ENCODE peak calls at places on chromosomes 1 and 21, in six cellular contexts. One of them, this sample, is unnamed.

GRCh38 chr1:86522230-86522629 is 24.6 kb upstream of the CLCA4 start:
- DNase-seq in progenitor cell of endocrine pancreas: no peak
- DNase-seq in sigmoid colon: no peak
- DNase-seq in H9: no peak
- DNase-seq in Calu3: no peak
- DNase-seq in colonic mucosa: no peak
- DNase-seq in this sample: no peak

GRCh38 chr1:46174448-46175231 is at the start of gene TSPAN1:
- DNase-seq in progenitor cell of endocrine pancreas: no peak
- DNase-seq in sigmoid colon: peak
- DNase-seq in H9: no peak
- DNase-seq in Calu3: no peak
- DNase-seq in colonic mucosa: peak
- DNase-seq in this sample: no peak

GRCh38 chr1:145891143-145891542 is 5.5 kb upstream of the ANKRD35 start:
- DNase-seq in progenitor cell of endocrine pancreas: no peak
- DNase-seq in sigmoid colon: no peak
- DNase-seq in H9: no peak
- DNase-seq in Calu3: peak
- DNase-seq in colonic mucosa: no peak
- DNase-seq in this sample: no peak

GRCh38 chr1:52691856-52692255 is 6.3 kb downstream of the COA7 start:
- DNase-seq in progenitor cell of endocrine pancreas: no peak
- DNase-seq in sigmoid colon: no peak
- DNase-seq in H9: no peak
- DNase-seq in Calu3: no peak
- DNase-seq in colonic mucosa: no peak
- DNase-seq in this sample: no peak

GRCh38 chr1:21261551-21262281 is 28.5 kb downstream of the ECE1 start:
- DNase-seq in progenitor cell of endocrine pancreas: no peak
- DNase-seq in sigmoid colon: peak
- DNase-seq in H9: peak
- DNase-seq in Calu3: peak
- DNase-seq in colonic mucosa: peak
- DNase-seq in this sample: no peak

GRCh38 chr1:67814121-67814772 is 19.0 kb downstream of the GNG12 start:
- DNase-seq in progenitor cell of endocrine pancreas: no peak
- DNase-seq in sigmoid colon: no peak
- DNase-seq in H9: no peak
- DNase-seq in Calu3: no peak
- DNase-seq in colonic mucosa: no peak
- DNase-seq in this sample: no peak

GRCh38 chr1:7956218-7957032 is 5.1 kb upstream of the PARK7 start:
- DNase-seq in progenitor cell of endocrine pancreas: no peak
- DNase-seq in sigmoid colon: no peak
- DNase-seq in H9: no peak
- DNase-seq in Calu3: no peak
- DNase-seq in colonic mucosa: no peak
- DNase-seq in this sample: no peak

GRCh38 chr1:153507926-153508583 is 27.7 kb downstream of the S100A6 start:
- DNase-seq in progenitor cell of endocrine pancreas: no peak
- DNase-seq in sigmoid colon: no peak
- DNase-seq in H9: no peak
- DNase-seq in Calu3: no peak
- DNase-seq in colonic mucosa: no peak
- DNase-seq in this sample: no peak

GRCh38 chr1:55718758-55719671 is 503.9 kb upstream of the USP24 start:
- DNase-seq in progenitor cell of endocrine pancreas: no peak
- DNase-seq in sigmoid colon: peak
- DNase-seq in H9: peak
- DNase-seq in Calu3: no peak
- DNase-seq in colonic mucosa: peak
- DNase-seq in this sample: no peak

GRCh38 chr1:157047064-157047410 is 1.5 kb upstream of the ARHGEF11 start:
- DNase-seq in progenitor cell of endocrine pancreas: no peak
- DNase-seq in sigmoid colon: no peak
- DNase-seq in H9: no peak
- DNase-seq in Calu3: peak
- DNase-seq in colonic mucosa: no peak
- DNase-seq in this sample: no peak

GRCh38 chr1:233240839-233241682 is 54.5 kb downstream of the PCNX2 start:
- DNase-seq in progenitor cell of endocrine pancreas: peak
- DNase-seq in sigmoid colon: no peak
- DNase-seq in H9: peak
- DNase-seq in Calu3: peak
- DNase-seq in colonic mucosa: peak
- DNase-seq in this sample: peak

GRCh38 chr1:56522680-56523079 is 56.7 kb downstream of the PLPP3 start:
- DNase-seq in progenitor cell of endocrine pancreas: no peak
- DNase-seq in sigmoid colon: no peak
- DNase-seq in H9: no peak
- DNase-seq in Calu3: no peak
- DNase-seq in colonic mucosa: no peak
- DNase-seq in this sample: no peak

GRCh38 chr1:202623075-202623474 is 87.2 kb downstream of the SYT2 start:
- DNase-seq in progenitor cell of endocrine pancreas: no peak
- DNase-seq in sigmoid colon: peak
- DNase-seq in H9: no peak
- DNase-seq in Calu3: no peak
- DNase-seq in colonic mucosa: no peak
- DNase-seq in this sample: no peak

GRCh38 chr21:17428980-17429379 is 83.9 kb upstream of the CXADR start:
- DNase-seq in progenitor cell of endocrine pancreas: no peak
- DNase-seq in sigmoid colon: no peak
- DNase-seq in H9: no peak
- DNase-seq in Calu3: no peak
- DNase-seq in colonic mucosa: no peak
- DNase-seq in this sample: no peak

GRCh38 chr1:204775546-204775945 is 90.0 kb upstream of the LRRN2 start:
- DNase-seq in progenitor cell of endocrine pancreas: no peak
- DNase-seq in sigmoid colon: no peak
- DNase-seq in H9: no peak
- DNase-seq in Calu3: no peak
- DNase-seq in colonic mucosa: no peak
- DNase-seq in this sample: no peak

GRCh38 chr1:194644528-194644927 is 1458.1 kb upstream of the B3GALT2 start:
- DNase-seq in progenitor cell of endocrine pancreas: no peak
- DNase-seq in sigmoid colon: no peak
- DNase-seq in H9: no peak
- DNase-seq in Calu3: no peak
- DNase-seq in colonic mucosa: no peak
- DNase-seq in this sample: no peak

GRCh38 chr21:43816611-43817071 is 27.3 kb downstream of the RRP1 start:
- DNase-seq in progenitor cell of endocrine pancreas: no peak
- DNase-seq in sigmoid colon: no peak
- DNase-seq in H9: no peak
- DNase-seq in Calu3: no peak
- DNase-seq in colonic mucosa: no peak
- DNase-seq in this sample: no peak

GRCh38 chr1:197178998-197179397 is 32.5 kb upstream of the ASPM start:
- DNase-seq in progenitor cell of endocrine pancreas: no peak
- DNase-seq in sigmoid colon: no peak
- DNase-seq in H9: no peak
- DNase-seq in Calu3: no peak
- DNase-seq in colonic mucosa: no peak
- DNase-seq in this sample: no peak

GRCh38 chr1:162564762-162565218 is 3.3 kb downstream of the UAP1 start:
- DNase-seq in progenitor cell of endocrine pancreas: no peak
- DNase-seq in sigmoid colon: no peak
- DNase-seq in H9: no peak
- DNase-seq in Calu3: no peak
- DNase-seq in colonic mucosa: no peak
- DNase-seq in this sample: no peak

GRCh38 chr1:115983584-115983983 is 7.3 kb downstream of the SLC22A15 start:
- DNase-seq in progenitor cell of endocrine pancreas: no peak
- DNase-seq in sigmoid colon: no peak
- DNase-seq in H9: no peak
- DNase-seq in Calu3: no peak
- DNase-seq in colonic mucosa: no peak
- DNase-seq in this sample: no peak

GRCh38 chr1:220807726-220808125 is 21.0 kb downstream of the MTARC1 start:
- DNase-seq in progenitor cell of endocrine pancreas: no peak
- DNase-seq in sigmoid colon: no peak
- DNase-seq in H9: no peak
- DNase-seq in Calu3: no peak
- DNase-seq in colonic mucosa: no peak
- DNase-seq in this sample: no peak

GRCh38 chr1:204127597-204128242 is 24.1 kb downstream of the ETNK2 start:
- DNase-seq in progenitor cell of endocrine pancreas: peak
- DNase-seq in sigmoid colon: peak
- DNase-seq in H9: peak
- DNase-seq in Calu3: peak
- DNase-seq in colonic mucosa: peak
- DNase-seq in this sample: peak

GRCh38 chr1:35111106-35111505 is 31.9 kb downstream of the ZMYM1 start:
- DNase-seq in progenitor cell of endocrine pancreas: no peak
- DNase-seq in sigmoid colon: no peak
- DNase-seq in H9: no peak
- DNase-seq in Calu3: no peak
- DNase-seq in colonic mucosa: no peak
- DNase-seq in this sample: no peak

GRCh38 chr1:225835752-225836151 is 25.8 kb downstream of the EPHX1 start:
- DNase-seq in progenitor cell of endocrine pancreas: no peak
- DNase-seq in sigmoid colon: peak
- DNase-seq in H9: no peak
- DNase-seq in Calu3: no peak
- DNase-seq in colonic mucosa: no peak
- DNase-seq in this sample: no peak

GRCh38 chr1:7335224-7335879 is 435.7 kb upstream of the VAMP3 start:
- DNase-seq in progenitor cell of endocrine pancreas: no peak
- DNase-seq in sigmoid colon: no peak
- DNase-seq in H9: no peak
- DNase-seq in Calu3: no peak
- DNase-seq in colonic mucosa: no peak
- DNase-seq in this sample: no peak

GRCh38 chr1:87950369-87950768 is 621.7 kb downstream of the LMO4 start:
- DNase-seq in progenitor cell of endocrine pancreas: no peak
- DNase-seq in sigmoid colon: no peak
- DNase-seq in H9: no peak
- DNase-seq in Calu3: no peak
- DNase-seq in colonic mucosa: no peak
- DNase-seq in this sample: no peak

GRCh38 chr1:29975036-29975694 is 738.8 kb downstream of the PTPRU start:
- DNase-seq in progenitor cell of endocrine pancreas: peak
- DNase-seq in sigmoid colon: no peak
- DNase-seq in H9: peak
- DNase-seq in Calu3: peak
- DNase-seq in colonic mucosa: no peak
- DNase-seq in this sample: peak

GRCh38 chr1:3121401-3122215 is 52.6 kb downstream of the PRDM16 start:
- DNase-seq in progenitor cell of endocrine pancreas: no peak
- DNase-seq in sigmoid colon: no peak
- DNase-seq in H9: no peak
- DNase-seq in Calu3: no peak
- DNase-seq in colonic mucosa: no peak
- DNase-seq in this sample: no peak

GRCh38 chr1:3119061-3119460 is 50.1 kb downstream of the PRDM16 start:
- DNase-seq in progenitor cell of endocrine pancreas: no peak
- DNase-seq in sigmoid colon: no peak
- DNase-seq in H9: no peak
- DNase-seq in Calu3: no peak
- DNase-seq in colonic mucosa: no peak
- DNase-seq in this sample: no peak

GRCh38 chr1:3120994-3121393 is 52.0 kb downstream of the PRDM16 start:
- DNase-seq in progenitor cell of endocrine pancreas: no peak
- DNase-seq in sigmoid colon: no peak
- DNase-seq in H9: no peak
- DNase-seq in Calu3: no peak
- DNase-seq in colonic mucosa: no peak
- DNase-seq in this sample: no peak

GRCh38 chr1:3117879-3118278 is 48.9 kb downstream of the PRDM16 start:
- DNase-seq in progenitor cell of endocrine pancreas: no peak
- DNase-seq in sigmoid colon: no peak
- DNase-seq in H9: no peak
- DNase-seq in Calu3: no peak
- DNase-seq in colonic mucosa: no peak
- DNase-seq in this sample: no peak

GRCh38 chr1:3119748-3120524 is 50.9 kb downstream of the PRDM16 start:
- DNase-seq in progenitor cell of endocrine pancreas: no peak
- DNase-seq in sigmoid colon: no peak
- DNase-seq in H9: no peak
- DNase-seq in Calu3: no peak
- DNase-seq in colonic mucosa: no peak
- DNase-seq in this sample: no peak
- TF ChIP-seq CTCF in progenitor cell of endocrine pancreas: peak
- TF ChIP-seq CTCF in sigmoid colon: no peak
- TF ChIP-seq CTCF in H9: peak
- TF ChIP-seq CTCF in Calu3: no peak
- TF ChIP-seq CTCF in colonic mucosa: no peak
- TF ChIP-seq CTCF in this sample: no peak

GRCh38 chr21:36932417-36932816 is 34.1 kb downstream of the HLCS start:
- DNase-seq in progenitor cell of endocrine pancreas: no peak
- DNase-seq in sigmoid colon: no peak
- DNase-seq in H9: no peak
- DNase-seq in Calu3: no peak
- DNase-seq in colonic mucosa: no peak
- DNase-seq in this sample: no peak

GRCh38 chr21:36928960-36929359 is 37.5 kb downstream of the HLCS start:
- DNase-seq in progenitor cell of endocrine pancreas: no peak
- DNase-seq in sigmoid colon: no peak
- DNase-seq in H9: no peak
- DNase-seq in Calu3: no peak
- DNase-seq in colonic mucosa: no peak
- DNase-seq in this sample: no peak

GRCh38 chr21:36927718-36928117 is 38.8 kb downstream of the HLCS start:
- DNase-seq in progenitor cell of endocrine pancreas: peak
- DNase-seq in sigmoid colon: peak
- DNase-seq in H9: peak
- DNase-seq in Calu3: peak
- DNase-seq in colonic mucosa: peak
- DNase-seq in this sample: peak

GRCh38 chr21:36926989-36927695 is 39.3 kb downstream of the HLCS start:
- DNase-seq in progenitor cell of endocrine pancreas: no peak
- DNase-seq in sigmoid colon: no peak
- DNase-seq in H9: no peak
- DNase-seq in Calu3: no peak
- DNase-seq in colonic mucosa: no peak
- DNase-seq in this sample: no peak

GRCh38 chr21:36929622-36930021 is 36.8 kb downstream of the HLCS start:
- DNase-seq in progenitor cell of endocrine pancreas: no peak
- DNase-seq in sigmoid colon: no peak
- DNase-seq in H9: no peak
- DNase-seq in Calu3: no peak
- DNase-seq in colonic mucosa: no peak
- DNase-seq in this sample: no peak
- TF ChIP-seq CTCF in progenitor cell of endocrine pancreas: no peak
- TF ChIP-seq CTCF in sigmoid colon: no peak
- TF ChIP-seq CTCF in H9: peak
- TF ChIP-seq CTCF in Calu3: no peak
- TF ChIP-seq CTCF in colonic mucosa: no peak
- TF ChIP-seq CTCF in this sample: no peak

GRCh38 chr1:31981976-31982375 is 31.7 kb upstream of the KHDRBS1 start:
- DNase-seq in progenitor cell of endocrine pancreas: no peak
- DNase-seq in sigmoid colon: no peak
- DNase-seq in H9: no peak
- DNase-seq in Calu3: no peak
- DNase-seq in colonic mucosa: no peak
- DNase-seq in this sample: no peak
- TF ChIP-seq CTCF in progenitor cell of endocrine pancreas: no peak
- TF ChIP-seq CTCF in sigmoid colon: no peak
- TF ChIP-seq CTCF in H9: no peak
- TF ChIP-seq CTCF in Calu3: no peak
- TF ChIP-seq CTCF in colonic mucosa: no peak
- TF ChIP-seq CTCF in this sample: no peak

GRCh38 chr21:29335720-29336119 is 37.0 kb downstream of the BACH1 start:
- DNase-seq in progenitor cell of endocrine pancreas: no peak
- DNase-seq in sigmoid colon: no peak
- DNase-seq in H9: no peak
- DNase-seq in Calu3: no peak
- DNase-seq in colonic mucosa: no peak
- DNase-seq in this sample: no peak
- TF ChIP-seq CTCF in progenitor cell of endocrine pancreas: no peak
- TF ChIP-seq CTCF in sigmoid colon: no peak
- TF ChIP-seq CTCF in H9: peak
- TF ChIP-seq CTCF in Calu3: no peak
- TF ChIP-seq CTCF in colonic mucosa: no peak
- TF ChIP-seq CTCF in this sample: no peak

This sample was measured in nephron progenitor cell.